ENCODE peak calls at places on chromosome 4, in ten cellular contexts. G is BE2C, S is astrocyte of the cerebellum, Z is activated B cell treated with CpG ODN at 0.5 μM for 24 hours, X is hepatocyte, T is esophagus squamous epithelium, C is mesothelial cell of epicardium, K is left ventricle myocardium inferior, F is cardiac fibroblast, V is A673. M is an unnamed sample.

GRCh38 chr4:170723171-170723570 is 633.4 kb upstream of the AADAT start:
- DNase-seq in G (no peak), S (no peak), Z (no peak), X (no peak), T (no peak), C (no peak), K (no peak), F (no peak), V (no peak), M (no peak)

GRCh38 chr4:175146799-175147198 is 228.6 kb downstream of the ADAM29 start:
- DNase-seq in G (no peak), S (no peak), Z (no peak), X (no peak), T (no peak), C (no peak), K (no peak), F (no peak), V (no peak), M (no peak)

GRCh38 chr4:158777423-158777822 is 8.6 kb downstream of the FNIP2 start:
- DNase-seq in G (no peak), S (no peak), Z (no peak), X (peak; percentile 22), T (no peak), C (no peak), K (no peak), F (peak; percentile 19), V (no peak), M (no peak)

GRCh38 chr4:173346074-173346473 is 11.9 kb upstream of the HMGB2 start:
- DNase-seq in G (no peak), S (no peak), Z (no peak), X (no peak), T (no peak), C (no peak), K (no peak), F (peak; percentile 38), V (no peak), M (no peak)

GRCh38 chr4:52712991-52713275 is 38.3 kb downstream of the ERVMER34-1 start:
- DNase-seq in G (no peak), S (no peak), Z (no peak), X (no peak), T (no peak), C (no peak), K (no peak), F (no peak), V (no peak), M (peak; percentile 27)

GRCh38 chr4:186953601-186954260 is 230.1 kb upstream of the FAT1 start:
- DNase-seq in G (no peak), S (no peak), Z (no peak), X (no peak), T (no peak), C (no peak), K (no peak), F (peak; percentile 13), V (no peak), M (no peak)

GRCh38 chr4:152150214-152150613 is 385.7 kb downstream of the FBXW7 start:
- DNase-seq in G (no peak), S (no peak), Z (no peak), X (no peak), T (no peak), C (no peak), K (no peak), F (no peak), V (no peak), M (no peak)

GRCh38 chr4:2079926-2080325 is 20.8 kb downstream of the NAT8L start:
- DNase-seq in G (no peak), S (no peak), Z (no peak), X (no peak), T (no peak), C (no peak), K (no peak), F (no peak), V (no peak), M (no peak)

GRCh38 chr4:134695433-134695832 is 493.8 kb upstream of the PABPC4L start:
- DNase-seq in G (no peak), S (no peak), Z (no peak), X (no peak), T (no peak), C (no peak), K (no peak), F (no peak), V (no peak), M (no peak)
- TF ChIP-seq CTCF in G (peak; percentile 23), S (no peak), Z (no peak), X (no peak), T (no peak), C (peak; percentile 13), K (no peak), F (no peak), V (no peak), M (no peak)

GRCh38 chr4:17197070-17197469 is 298.6 kb upstream of the LDB2 start:
- DNase-seq in G (no peak), S (no peak), Z (no peak), X (no peak), T (no peak), C (no peak), K (no peak), F (no peak), V (no peak), M (no peak)
- TF ChIP-seq CTCF in G (no peak), S (no peak), Z (no peak), X (no peak), T (no peak), C (no peak), K (no peak), F (no peak), V (no peak), M (no peak)

DNA sequence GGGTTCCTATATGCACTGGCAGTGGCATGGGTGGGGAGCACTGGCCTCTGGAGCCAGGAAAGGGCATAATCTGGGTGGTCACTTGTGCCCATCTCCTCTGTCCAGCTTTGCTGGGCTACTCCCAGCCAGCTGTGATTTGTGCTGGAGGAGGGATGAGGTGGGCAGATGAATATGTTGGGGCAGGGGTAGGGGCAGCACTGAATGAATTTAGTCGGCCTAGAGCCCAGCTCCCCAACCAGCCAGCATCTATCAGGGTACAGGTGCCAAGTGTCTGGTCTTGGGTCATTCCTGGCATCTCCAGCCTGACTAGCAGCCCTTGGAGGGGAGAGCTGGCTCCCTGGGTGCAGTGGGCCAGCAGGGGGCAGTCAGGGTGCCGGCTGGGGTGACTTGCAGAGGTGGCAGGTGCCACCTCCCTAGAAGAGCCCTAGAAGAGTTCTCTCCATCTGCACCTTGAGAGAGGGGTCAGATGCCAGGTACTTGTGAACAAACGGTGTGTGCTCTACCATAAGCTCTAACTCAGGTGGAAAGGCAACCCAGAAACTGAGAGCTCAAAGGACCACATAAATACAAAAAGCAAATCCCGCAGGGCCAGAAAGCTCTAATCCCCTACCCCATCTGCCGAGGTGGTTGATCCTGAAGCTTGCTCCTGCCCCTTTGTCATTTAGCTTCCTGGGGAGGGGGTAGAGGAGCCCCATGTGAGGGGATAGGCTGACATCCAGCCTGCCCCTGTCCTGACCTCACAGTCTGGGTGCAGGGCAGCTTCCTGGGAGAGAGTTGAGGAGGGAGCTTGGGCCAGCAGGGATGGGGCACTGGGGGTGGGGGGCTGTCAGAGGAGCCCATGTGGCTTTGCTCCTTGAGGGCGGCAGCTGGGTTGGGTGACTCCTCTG is 2.2 kb downstream of the SORCS2 start:
- DNase-seq in G (peak; percentile 62), S (no peak), Z (no peak), X (peak; percentile 43), T (no peak), C (no peak), K (peak; percentile 42), F (peak; percentile 25), V (no peak), M (no peak)
- TF ChIP-seq CTCF in G (peak; percentile 63), S (peak; percentile 59), Z (no peak), X (peak; percentile 35), T (no peak), C (no peak), K (peak; percentile 62), F (peak; percentile 51), V (peak; percentile 48), M (no peak)

GRCh38 chr4:151052785-151053184 is 37.7 kb upstream of the LRBA start:
- DNase-seq in G (no peak), S (no peak), Z (no peak), X (no peak), T (no peak), C (no peak), K (no peak), F (no peak), V (no peak), M (no peak)
- TF ChIP-seq CTCF in G (no peak), S (no peak), Z (no peak), X (no peak), T (no peak), C (no peak), K (no peak), F (no peak), V (no peak), M (no peak)

GRCh38 chr4:26715636-26716242 is 131.9 kb downstream of the TBC1D19 start:
- DNase-seq in G (no peak), S (no peak), Z (no peak), X (no peak), T (no peak), C (no peak), K (no peak), F (no peak), V (no peak), M (no peak)

GRCh38 chr4:26721685-26722084 is 137.8 kb downstream of the TBC1D19 start:
- DNase-seq in G (no peak), S (no peak), Z (no peak), X (no peak), T (no peak), C (no peak), K (no peak), F (no peak), V (no peak), M (no peak)

GRCh38 chr4:26723216-26723615 is 137.4 kb upstream of the STIM2 start:
- DNase-seq in G (no peak), S (no peak), Z (no peak), X (no peak), T (no peak), C (no peak), K (no peak), F (no peak), V (no peak), M (no peak)

GRCh38 chr4:26717332-26717731 is 133.4 kb downstream of the TBC1D19 start:
- DNase-seq in G (no peak), S (no peak), Z (no peak), X (no peak), T (no peak), C (no peak), K (no peak), F (peak; percentile 87), V (peak; percentile 50), M (no peak)

GRCh38 chr4:26719954-26720552 is 136.2 kb downstream of the TBC1D19 start:
- DNase-seq in G (no peak), S (no peak), Z (no peak), X (no peak), T (no peak), C (no peak), K (no peak), F (peak; percentile 63), V (peak; percentile 60), M (no peak)
- TF ChIP-seq CTCF in G (peak; percentile 55), S (peak; percentile 35), Z (no peak), X (peak; percentile 68), T (no peak), C (peak; percentile 61), K (peak; percentile 62), F (peak; percentile 65), V (peak; percentile 75), M (no peak)

GRCh38 chr4:24915121-24915922 is 2.5 kb upstream of the CCDC149 start:
- DNase-seq in G (no peak), S (no peak), Z (no peak), X (peak; percentile 33), T (no peak), C (no peak), K (no peak), F (peak; percentile 18), V (no peak), M (no peak)
- TF ChIP-seq CTCF in G (no peak), S (peak; percentile 14), Z (no peak), X (peak; percentile 25), T (no peak), C (no peak), K (peak; percentile 26), F (no peak), V (peak; percentile 12), M (no peak)

GRCh38 chr4:61773655-61774245 is 573.6 kb downstream of the ADGRL3 start:
- DNase-seq in G (no peak), S (no peak), Z (no peak), X (no peak), T (no peak), C (no peak), K (no peak), F (no peak), V (no peak), M (no peak)
- TF ChIP-seq CTCF in G (no peak), S (no peak), Z (no peak), X (no peak), T (no peak), C (no peak), K (no peak), F (no peak), V (no peak), M (no peak)

M was measured in omental fat pad.